ENCODE peak calls at places on chromosomes 16 and 17, in five cellular contexts. One of them, this sample, is unnamed. For H3K27me3, the result is how much of the 10 kb centered on the place peaks cover.

GRCh38 chr17:6502871-6503509 is 53.4 kb downstream of the PITPNM3 start:
- DNase-seq in fibroblast of lung: no peak
- DNase-seq in transverse colon: no peak
- DNase-seq in endothelial cell of umbilical vein: no peak
- DNase-seq in heart right ventricle: no peak
- DNase-seq in this sample: no peak

GRCh38 chr16:31216552-31217530 is at the start of gene PYDC1:
- DNase-seq in endothelial cell of umbilical vein: no peak
- DNase-seq in heart right ventricle: peak
- DNase-seq in fibroblast of lung: no peak
- DNase-seq in transverse colon: no peak
- DNase-seq in this sample: no peak

GRCh38 chr17:80822700-80823410 is 168.8 kb upstream of the CHMP6 start:
- DNase-seq in transverse colon: no peak
- DNase-seq in fibroblast of lung: no peak
- DNase-seq in endothelial cell of umbilical vein: no peak
- DNase-seq in heart right ventricle: no peak
- DNase-seq in this sample: no peak

GRCh38 chr17:77899494-77899893 is 59.0 kb upstream of the TNRC6C start:
- DNase-seq in heart right ventricle: no peak
- DNase-seq in endothelial cell of umbilical vein: no peak
- DNase-seq in fibroblast of lung: no peak
- DNase-seq in transverse colon: no peak
- DNase-seq in this sample: no peak

GRCh38 chr16:89052824-89053724 is 40.6 kb upstream of the ACSF3 start:
- DNase-seq in heart right ventricle: peak
- DNase-seq in fibroblast of lung: peak
- DNase-seq in endothelial cell of umbilical vein: no peak
- DNase-seq in transverse colon: peak
- DNase-seq in this sample: no peak

GRCh38 chr16:69831212-69832123 is 69.3 kb downstream of the WWP2 start:
- DNase-seq in endothelial cell of umbilical vein: peak
- DNase-seq in transverse colon: no peak
- DNase-seq in fibroblast of lung: no peak
- DNase-seq in heart right ventricle: no peak
- DNase-seq in this sample: no peak

GRCh38 chr16:87418644-87419043 is 26.5 kb downstream of the MAP1LC3B start:
- DNase-seq in transverse colon: no peak
- DNase-seq in fibroblast of lung: no peak
- DNase-seq in heart right ventricle: no peak
- DNase-seq in endothelial cell of umbilical vein: no peak
- DNase-seq in this sample: no peak

GRCh38 chr16:84840687-84841627 is 21.2 kb downstream of the CRISPLD2 start:
- DNase-seq in endothelial cell of umbilical vein: no peak
- DNase-seq in fibroblast of lung: no peak
- DNase-seq in heart right ventricle: no peak
- DNase-seq in transverse colon: no peak
- DNase-seq in this sample: no peak

GRCh38 chr16:70728145-70728544 is 42.3 kb upstream of the MTSS2 start:
- DNase-seq in endothelial cell of umbilical vein: no peak
- DNase-seq in fibroblast of lung: no peak
- DNase-seq in heart right ventricle: no peak
- DNase-seq in transverse colon: no peak
- DNase-seq in this sample: no peak

GRCh38 chr17:34503804-34504203 is 75.6 kb upstream of the TMEM132E start:
- DNase-seq in endothelial cell of umbilical vein: no peak
- DNase-seq in transverse colon: peak
- DNase-seq in heart right ventricle: peak
- DNase-seq in fibroblast of lung: no peak
- DNase-seq in this sample: no peak

GRCh38 chr17:31579265-31579664 is 187.8 kb downstream of the RAB11FIP4 start:
- DNase-seq in fibroblast of lung: peak
- DNase-seq in heart right ventricle: no peak
- DNase-seq in transverse colon: no peak
- DNase-seq in endothelial cell of umbilical vein: peak
- DNase-seq in this sample: no peak

GRCh38 chr17:6699997-6700947 is 12.9 kb downstream of the SLC13A5 start:
- DNase-seq in fibroblast of lung: no peak
- DNase-seq in endothelial cell of umbilical vein: no peak
- DNase-seq in heart right ventricle: no peak
- DNase-seq in transverse colon: no peak
- DNase-seq in this sample: no peak

GRCh38 chr16:56329887-56330286 is 95.5 kb downstream of the AMFR start:
- DNase-seq in endothelial cell of umbilical vein: no peak
- DNase-seq in fibroblast of lung: no peak
- DNase-seq in heart right ventricle: no peak
- DNase-seq in transverse colon: no peak
- DNase-seq in this sample: no peak

GRCh38 chr17:15264542-15264941 is 584 bp downstream of the PMP22 start:
- DNase-seq in transverse colon: peak
- DNase-seq in fibroblast of lung: no peak
- DNase-seq in endothelial cell of umbilical vein: no peak
- DNase-seq in heart right ventricle: peak
- DNase-seq in this sample: no peak

GRCh38 chr17:41060052-41060604 is at the start of gene KRTAP2-3:
- DNase-seq in transverse colon: no peak
- DNase-seq in endothelial cell of umbilical vein: no peak
- DNase-seq in heart right ventricle: no peak
- DNase-seq in fibroblast of lung: peak
- DNase-seq in this sample: peak

GRCh38 chr17:66451188-66452149 is 149.1 kb downstream of the PRKCA start:
- DNase-seq in endothelial cell of umbilical vein: no peak
- DNase-seq in transverse colon: peak
- DNase-seq in fibroblast of lung: no peak
- DNase-seq in heart right ventricle: no peak
- DNase-seq in this sample: no peak

GRCh38 chr17:7405413-7405881 is 1.6 kb upstream of the TMEM256 start:
- DNase-seq in fibroblast of lung: no peak
- DNase-seq in endothelial cell of umbilical vein: no peak
- DNase-seq in heart right ventricle: no peak
- DNase-seq in transverse colon: no peak
- DNase-seq in this sample: no peak

GRCh38 chr16:86768999-86769398 is 190.7 kb downstream of the FOXL1 start:
- DNase-seq in fibroblast of lung: peak
- DNase-seq in transverse colon: no peak
- DNase-seq in endothelial cell of umbilical vein: peak
- DNase-seq in heart right ventricle: no peak
- DNase-seq in this sample: no peak

GRCh38 chr17:14010999-14011692 is 58.2 kb upstream of the COX10 start:
- DNase-seq in endothelial cell of umbilical vein: no peak
- DNase-seq in heart right ventricle: no peak
- DNase-seq in transverse colon: no peak
- DNase-seq in fibroblast of lung: no peak
- DNase-seq in this sample: no peak

GRCh38 chr16:86219655-86220445 is 290.5 kb upstream of the FOXF1 start:
- DNase-seq in endothelial cell of umbilical vein: no peak
- DNase-seq in heart right ventricle: no peak
- DNase-seq in transverse colon: no peak
- DNase-seq in fibroblast of lung: peak
- DNase-seq in this sample: no peak

GRCh38 chr17:75242461-75243042 is 18.9 kb downstream of the GGA3 start:
- DNase-seq in endothelial cell of umbilical vein: no peak
- DNase-seq in transverse colon: peak
- DNase-seq in heart right ventricle: no peak
- DNase-seq in fibroblast of lung: no peak
- DNase-seq in this sample: no peak

GRCh38 chr17:29115906-29116651 is 64.1 kb downstream of the MYO18A start:
- DNase-seq in heart right ventricle: no peak
- DNase-seq in fibroblast of lung: peak
- DNase-seq in endothelial cell of umbilical vein: peak
- DNase-seq in transverse colon: no peak
- DNase-seq in this sample: no peak

GRCh38 chr17:6710317-6710716 is 2.9 kb downstream of the SLC13A5 start:
- DNase-seq in fibroblast of lung: no peak
- DNase-seq in heart right ventricle: no peak
- DNase-seq in transverse colon: no peak
- DNase-seq in endothelial cell of umbilical vein: no peak
- DNase-seq in this sample: no peak

GRCh38 chr16:89156740-89157645 is 14.6 kb upstream of the CDH15 start:
- DNase-seq in transverse colon: no peak
- DNase-seq in endothelial cell of umbilical vein: no peak
- DNase-seq in heart right ventricle: no peak
- DNase-seq in fibroblast of lung: no peak
- DNase-seq in this sample: no peak

GRCh38 chr16:56615353-56615752 is 7.0 kb downstream of the MT2A start:
- DNase-seq in fibroblast of lung: peak
- DNase-seq in endothelial cell of umbilical vein: no peak
- DNase-seq in heart right ventricle: no peak
- DNase-seq in transverse colon: no peak
- DNase-seq in this sample: no peak

GRCh38 chr17:49703557-49704277 is 4.0 kb downstream of the SLC35B1 start:
- DNase-seq in heart right ventricle: no peak
- DNase-seq in transverse colon: peak
- DNase-seq in fibroblast of lung: peak
- DNase-seq in endothelial cell of umbilical vein: peak
- DNase-seq in this sample: no peak

GRCh38 chr16:86882586-86883280 is 304.4 kb downstream of the FOXL1 start:
- DNase-seq in fibroblast of lung: peak
- DNase-seq in transverse colon: no peak
- DNase-seq in heart right ventricle: peak
- DNase-seq in endothelial cell of umbilical vein: peak
- DNase-seq in this sample: peak

GRCh38 chr17:38852771-38853291 is 690 bp downstream of the RPL23 start:
- DNase-seq in endothelial cell of umbilical vein: no peak
- DNase-seq in transverse colon: no peak
- DNase-seq in heart right ventricle: no peak
- DNase-seq in fibroblast of lung: peak
- DNase-seq in this sample: no peak

GRCh38 chr17:30812218-30813177 is 12.0 kb downstream of the CRLF3 start:
- DNase-seq in endothelial cell of umbilical vein: no peak
- DNase-seq in heart right ventricle: no peak
- DNase-seq in fibroblast of lung: peak
- DNase-seq in transverse colon: no peak
- DNase-seq in this sample: no peak

GRCh38 chr17:62865586-62865985 is 57.5 kb upstream of the MARCHF10 start:
- DNase-seq in transverse colon: no peak
- DNase-seq in fibroblast of lung: no peak
- DNase-seq in endothelial cell of umbilical vein: no peak
- DNase-seq in heart right ventricle: no peak
- DNase-seq in this sample: no peak

GRCh38 chr16:85484337-85485295 is 128.5 kb upstream of the GSE1 start:
- DNase-seq in transverse colon: no peak
- DNase-seq in endothelial cell of umbilical vein: no peak
- DNase-seq in heart right ventricle: no peak
- DNase-seq in fibroblast of lung: no peak
- DNase-seq in this sample: no peak

GRCh38 chr16:70809392-70810060 is 8.6 kb upstream of the VAC14 start:
- DNase-seq in transverse colon: no peak
- DNase-seq in heart right ventricle: no peak
- DNase-seq in endothelial cell of umbilical vein: no peak
- DNase-seq in fibroblast of lung: no peak
- DNase-seq in this sample: no peak

GRCh38 chr17:78329263-78330059 is 30.4 kb downstream of the SOCS3 start:
- DNase-seq in heart right ventricle: no peak
- DNase-seq in endothelial cell of umbilical vein: no peak
- DNase-seq in fibroblast of lung: peak
- DNase-seq in transverse colon: no peak
- DNase-seq in this sample: no peak

GRCh38 chr16:11796227-11797165 is 562 bp downstream of the ZC3H7A start:
- DNase-seq in endothelial cell of umbilical vein: peak
- DNase-seq in fibroblast of lung: peak
- DNase-seq in heart right ventricle: peak
- DNase-seq in transverse colon: peak
- DNase-seq in this sample: no peak

DNA sequence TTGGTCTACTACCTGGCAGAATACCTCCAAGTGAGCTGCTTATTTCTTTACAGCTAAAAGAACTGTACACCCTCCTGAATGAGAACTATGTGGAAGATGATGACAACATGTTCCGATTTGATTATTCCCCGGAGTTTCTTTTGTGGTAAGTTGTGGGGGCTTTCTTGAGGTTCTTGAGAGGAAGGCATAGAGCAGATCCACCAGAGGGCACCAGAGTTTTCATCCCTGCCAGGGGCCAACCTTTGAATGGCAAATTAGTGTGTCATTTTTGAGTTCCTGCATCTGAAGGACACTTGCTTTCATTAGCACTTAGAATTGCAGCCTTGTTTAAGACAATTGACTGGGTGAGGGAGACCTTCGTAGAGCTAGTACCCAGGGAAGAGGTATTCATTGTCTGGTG is 35.0 kb downstream of the NMT1 start:
- DNase-seq in transverse colon: no peak
- DNase-seq in heart right ventricle: no peak
- DNase-seq in endothelial cell of umbilical vein: peak
- DNase-seq in fibroblast of lung: peak
- DNase-seq in this sample: no peak
- TF ChIP-seq CTCF in transverse colon: peak
- TF ChIP-seq CTCF in heart right ventricle: peak
- TF ChIP-seq CTCF in endothelial cell of umbilical vein: peak
- TF ChIP-seq CTCF in fibroblast of lung: peak
- TF ChIP-seq CTCF in this sample: peak

GRCh38 chr16:62036101-62036806 is at the start of gene CDH8:
- DNase-seq in transverse colon: no peak
- DNase-seq in endothelial cell of umbilical vein: no peak
- DNase-seq in fibroblast of lung: no peak
- DNase-seq in heart right ventricle: no peak
- DNase-seq in this sample: no peak
- H3K27me3 ChIP-seq in transverse colon: under half
- H3K27me3 ChIP-seq in endothelial cell of umbilical vein: under half
- H3K27me3 ChIP-seq in fibroblast of lung: under half
- H3K27me3 ChIP-seq in heart right ventricle: under half
- H3K27me3 ChIP-seq in this sample: under half

GRCh38 chr17:42855048-42855596 is 4.1 kb downstream of the AOC3 start:
- DNase-seq in transverse colon: no peak
- DNase-seq in fibroblast of lung: no peak
- DNase-seq in endothelial cell of umbilical vein: no peak
- DNase-seq in heart right ventricle: no peak
- DNase-seq in this sample: no peak
- H3K4me3 ChIP-seq in transverse colon: no peak
- H3K4me3 ChIP-seq in fibroblast of lung: no peak
- H3K4me3 ChIP-seq in endothelial cell of umbilical vein: no peak
- H3K4me3 ChIP-seq in heart right ventricle: no peak
- H3K4me3 ChIP-seq in this sample: no peak

DNA sequence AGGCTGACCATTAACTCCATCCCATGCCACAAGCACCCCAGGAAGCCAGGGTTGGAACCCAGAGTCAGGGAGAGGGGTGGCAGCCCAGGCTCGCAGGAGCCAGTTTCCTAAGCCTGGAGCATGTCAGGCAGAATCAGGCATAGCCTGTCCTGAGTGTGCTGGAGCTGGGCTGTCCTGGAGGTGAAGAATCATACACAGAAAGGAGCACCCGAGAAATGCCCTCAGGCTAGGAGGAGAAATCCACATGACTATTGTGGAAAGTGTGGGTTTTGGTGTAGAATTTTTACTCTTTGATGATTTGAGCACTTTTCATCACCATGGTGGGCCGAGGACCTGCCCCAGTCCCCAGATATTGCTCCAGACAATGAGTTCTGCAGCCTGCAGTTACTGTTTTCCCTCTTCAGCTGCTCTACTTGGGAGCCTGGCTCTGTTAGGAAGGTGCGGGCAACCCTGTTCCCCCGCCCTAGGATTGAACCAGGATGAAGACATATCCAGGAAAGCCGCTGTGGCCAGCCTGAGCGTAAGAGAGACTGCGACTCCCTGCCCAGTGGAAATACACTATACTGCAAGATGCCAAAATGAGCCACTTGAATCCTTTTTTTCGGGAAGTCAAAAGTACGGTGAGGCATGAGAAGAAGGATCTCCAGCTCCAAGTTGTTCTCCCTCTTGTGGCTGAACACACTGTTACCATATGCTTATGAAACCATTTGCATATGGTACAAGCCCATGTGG is 29.0 kb upstream of the HEATR6 start:
- DNase-seq in transverse colon: no peak
- DNase-seq in heart right ventricle: no peak
- DNase-seq in fibroblast of lung: no peak
- DNase-seq in endothelial cell of umbilical vein: no peak
- DNase-seq in this sample: no peak
- TF ChIP-seq CTCF in transverse colon: no peak
- TF ChIP-seq CTCF in heart right ventricle: no peak
- TF ChIP-seq CTCF in fibroblast of lung: no peak
- TF ChIP-seq CTCF in endothelial cell of umbilical vein: no peak
- TF ChIP-seq CTCF in this sample: peak